ENCODE peak calls at places on chromosomes 4 and X, in four cellular contexts. K is fibroblast of lung, E is ovary, B is spleen. O is an unnamed sample.

GRCh38 chr4:176156656-176157055 is 38.7 kb downstream of the SPATA4 start:
- DNase-seq in K (peak; percentile 92), B (no peak), E (no peak), O (no peak)

GRCh38 chr4:139452000-139452399 is 1.9 kb upstream of the RAB33B start:
- DNase-seq in K (no peak), B (no peak), E (no peak), O (no peak)

GRCh38 chrX:110204986-110205385 is 112.9 kb downstream of the AMMECR1 start:
- DNase-seq in B (no peak), K (peak; percentile 83), E (no peak), O (no peak)

GRCh38 chrX:38192007-38192625 is 28.6 kb downstream of the SRPX start:
- DNase-seq in B (no peak), E (no peak), K (peak; percentile 22), O (no peak)

GRCh38 chr4:147865926-147866325 is 134.0 kb downstream of the ARHGAP10 start:
- DNase-seq in E (no peak), B (no peak), K (peak; percentile 63), O (no peak)

GRCh38 chr4:175646802-175647201 is 165.3 kb downstream of the GPM6A start:
- DNase-seq in K (no peak), E (no peak), B (no peak), O (no peak)

GRCh38 chr4:27474691-27475090 is 614.0 kb downstream of the STIM2 start:
- DNase-seq in E (no peak), K (peak; percentile 8), B (no peak), O (no peak)

GRCh38 chr4:183413562-183414200 is 30.8 kb upstream of the CDKN2AIP start:
- DNase-seq in B (no peak), E (no peak), K (no peak), O (peak; percentile 30)

GRCh38 chrX:39308126-39308525 is 506.9 kb downstream of the MID1IP1 start:
- DNase-seq in B (no peak), K (peak; percentile 47), E (no peak), O (no peak)

GRCh38 chrX:131816551-131817136 is 206.5 kb upstream of the STK26 start:
- DNase-seq in E (peak; percentile 74), K (peak; percentile 58), B (peak; percentile 74), O (no peak)

GRCh38 chr4:153622093-153622492 is 62.0 kb upstream of the TLR2 start:
- DNase-seq in K (no peak), B (peak; percentile 24), E (no peak), O (no peak)

DNA sequence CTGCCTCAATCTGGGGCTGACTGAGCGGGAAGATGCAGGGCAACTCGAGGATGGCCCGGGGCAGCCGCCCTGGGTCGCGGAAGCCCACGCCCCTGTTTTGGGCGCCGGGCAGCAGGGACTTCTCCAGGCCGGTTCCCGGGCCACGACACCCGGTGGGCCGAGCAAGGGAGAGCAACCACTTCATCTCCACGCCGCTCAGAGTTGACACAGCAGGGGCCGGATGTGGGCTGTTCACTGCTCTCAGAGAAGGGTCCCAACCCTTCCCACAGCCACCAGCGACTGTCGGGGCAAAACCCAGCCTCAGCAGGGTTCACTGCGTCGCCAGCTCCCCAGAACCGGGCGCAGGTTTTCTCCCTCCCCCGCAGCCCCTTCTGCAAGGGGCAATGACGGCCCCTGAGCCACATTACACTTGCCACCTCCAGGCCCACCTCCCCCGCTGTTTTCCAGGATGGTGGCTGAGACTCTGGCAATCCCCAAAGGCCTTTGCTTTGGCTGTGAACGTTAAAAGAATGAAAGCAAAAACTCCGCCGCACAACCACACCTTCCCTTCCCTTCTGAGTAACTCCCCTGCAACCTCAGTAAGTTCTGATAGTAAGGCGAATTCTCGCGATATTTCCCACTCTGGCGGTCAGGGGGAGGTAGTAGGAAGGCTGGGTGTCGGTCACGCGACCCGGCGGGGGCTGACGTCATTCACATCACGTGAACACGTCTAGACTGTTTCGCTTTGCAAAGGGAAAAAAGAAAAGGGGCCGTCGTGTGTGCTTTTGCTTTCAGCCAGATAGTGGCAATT is 718 bp upstream of the CAMK2D start:
- DNase-seq in B (peak; percentile 98), E (peak; percentile 98), K (peak; percentile 99), O (peak; percentile 98)
- H3K4me3 ChIP-seq in B (peak overlapping the region; percentile 69), E (peak overlapping the region; percentile 84), K (peak overlapping the region; percentile 80), O (peak overlapping the region; percentile 91)

GRCh38 chr4:44674471-44674870 is 3.7 kb upstream of the GUF1 start:
- DNase-seq in K (no peak), E (no peak), B (no peak), O (no peak)

GRCh38 chr4:44678094-44679023 is at the start of gene GUF1:
- DNase-seq in K (peak; percentile 90), B (peak; percentile 97), E (peak; percentile 89), O (peak; percentile 93)

GRCh38 chr4:44684648-44685047 is 6.4 kb downstream of the GUF1 start:
- DNase-seq in E (no peak), B (no peak), K (no peak), O (no peak)

DNA sequence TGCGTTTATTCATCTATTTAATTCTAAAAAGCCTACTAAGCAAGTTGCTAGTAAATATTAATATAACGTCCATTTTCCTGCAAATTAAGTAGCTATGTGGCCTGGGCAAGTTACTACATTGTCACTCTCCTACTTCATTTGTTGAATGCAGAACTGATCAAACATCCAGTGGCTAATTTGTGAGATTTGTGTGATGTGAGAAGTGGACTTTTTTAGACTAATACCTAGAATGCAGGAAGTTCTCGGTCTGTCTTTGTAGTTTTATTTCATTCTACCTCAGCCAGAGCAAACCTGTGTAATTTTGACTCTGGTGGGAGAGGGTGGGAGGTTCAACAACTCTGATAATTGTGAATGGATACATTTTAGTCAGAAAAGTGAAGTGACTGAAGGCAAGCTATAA is 840 bp downstream of the GUF1 start:
- DNase-seq in K (no peak), B (no peak), E (no peak), O (no peak)
- H3K27ac ChIP-seq in K (peak overlapping the region; percentile 86), B (peak overlapping the region; percentile 93), E (peak overlapping the region; percentile 78), O (no peak overlapping the region)

DNA sequence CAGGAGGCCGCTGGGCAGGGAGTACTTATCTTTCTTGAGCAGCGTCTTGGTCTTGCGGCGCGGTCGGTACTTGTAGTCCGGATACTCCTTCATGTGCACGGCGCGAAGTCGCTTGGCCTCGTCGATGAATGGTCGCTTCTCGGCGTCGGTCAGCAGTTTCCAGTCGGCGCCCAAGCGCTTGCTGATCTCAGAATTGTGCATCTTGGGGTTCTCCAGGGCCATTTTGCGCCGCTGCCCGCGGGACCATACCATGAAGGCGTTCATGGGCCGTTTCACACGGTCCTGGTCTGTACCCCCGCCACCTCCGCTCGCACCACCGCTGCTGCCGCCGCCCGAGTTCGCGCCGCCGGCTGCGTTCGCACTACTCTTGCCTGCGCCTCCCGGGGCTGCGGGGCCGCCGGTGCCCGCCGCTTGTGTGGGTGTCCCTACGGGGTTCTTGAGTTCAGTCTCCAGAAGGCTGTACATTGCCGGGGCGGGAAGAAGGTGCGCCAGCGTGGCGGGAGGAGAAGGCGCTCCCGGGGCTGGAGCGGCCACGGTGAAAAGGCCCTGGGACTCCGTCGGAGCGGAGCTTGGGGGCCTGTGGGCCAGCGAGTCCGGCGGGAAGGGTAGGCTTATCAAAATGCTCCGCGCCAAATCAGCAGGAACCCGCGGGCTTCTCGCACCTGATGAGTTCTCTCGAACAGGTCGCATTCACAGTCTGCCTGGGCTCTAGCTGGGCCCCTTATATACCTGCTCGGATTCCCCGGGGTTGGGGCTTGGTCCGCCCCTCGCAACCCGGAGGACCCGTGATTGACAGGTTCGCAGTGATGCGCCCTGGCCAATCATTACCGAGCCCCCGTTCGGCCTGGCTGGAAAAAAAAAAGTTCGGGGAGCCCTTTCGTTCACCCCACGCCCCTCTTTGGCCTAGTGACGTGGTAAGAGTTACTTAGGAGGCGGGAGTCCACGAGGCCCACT is at the start of gene SOX3:
- DNase-seq in E (no peak), B (no peak), K (no peak), O (no peak)
- H3K27me3 ChIP-seq in E (no peaks in the 10 kb centered on the region), B (peaks cover 88% of the 10 kb centered on the region), K (peaks cover 46% of the 10 kb centered on the region), O (peaks cover 61% of the 10 kb centered on the region)

GRCh38 chrX:24148535-24149345 is 789 bp upstream of the ZFX start:
- DNase-seq in K (peak; percentile 70), E (peak; percentile 76), B (no peak), O (no peak)
- H3K4me3 ChIP-seq in K (peak overlapping the region; percentile 66), E (peak overlapping the region; percentile 73), B (peak overlapping the region; percentile 42), O (peak overlapping the region; percentile 93)

GRCh38 chr4:105462042-105462421 is 11.8 kb downstream of the PPA2 start:
- DNase-seq in E (no peak), B (no peak), K (no peak), O (no peak)
- H3K27ac ChIP-seq in E (no peak overlapping the region), B (peak overlapping the region; percentile 64), K (no peak overlapping the region), O (no peak overlapping the region)

GRCh38 chr4:4860381-4860802 is 927 bp downstream of the MSX1 start:
- DNase-seq in E (no peak), B (no peak), K (no peak), O (no peak)
- H3K27me3 ChIP-seq in E (no peaks in the 10 kb centered on the region), B (peaks cover 100% of the 10 kb centered on the region), K (peaks cover 24% of the 10 kb centered on the region), O (peaks cover 31% of the 10 kb centered on the region)

DNA sequence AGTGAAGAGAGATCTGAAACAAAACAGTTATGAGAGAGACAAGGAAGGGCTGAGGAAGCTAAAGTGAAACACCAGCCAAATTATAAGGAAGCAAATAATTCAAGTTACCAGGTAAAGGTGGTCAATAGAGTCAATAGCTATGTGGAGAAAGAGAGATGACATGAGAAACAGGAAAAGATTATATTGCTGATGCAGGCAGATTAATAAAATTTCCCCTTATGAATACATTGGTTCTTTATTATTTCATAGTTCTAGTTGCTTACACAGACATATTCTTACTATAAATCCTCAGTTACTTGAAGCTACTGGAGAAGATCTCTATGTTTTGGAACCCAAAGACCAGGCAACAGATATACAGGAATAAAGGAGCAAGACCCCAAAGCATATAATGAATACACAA is 273.7 kb upstream of the CTSO start:
- DNase-seq in B (no peak), E (no peak), K (no peak), O (no peak)
- H3K4me3 ChIP-seq in B (no peak overlapping the region), E (no peak overlapping the region), K (no peak overlapping the region), O (no peak overlapping the region)

DNA sequence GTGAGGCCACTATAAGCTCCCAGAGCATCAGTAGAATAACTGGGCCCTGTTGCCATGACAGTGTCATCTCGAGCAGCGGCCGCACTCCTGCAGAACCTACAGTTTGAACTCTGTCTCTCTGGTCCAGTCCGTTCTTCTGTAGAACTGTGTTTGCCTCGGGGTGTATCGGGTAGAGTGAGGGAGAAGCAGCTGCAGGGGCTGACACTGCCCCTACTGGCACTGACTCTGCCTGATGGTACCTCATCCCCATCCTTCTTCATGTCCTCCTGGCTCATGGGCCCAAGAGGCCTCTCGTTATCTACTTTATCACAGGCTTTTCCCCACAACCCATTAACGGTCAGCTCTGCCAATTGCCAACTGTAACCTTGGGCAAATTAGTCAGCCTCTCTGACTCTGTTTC is 96.5 kb downstream of the NPNT start:
- DNase-seq in B (no peak), K (no peak), E (no peak), O (no peak)
- H3K27ac ChIP-seq in B (no peak overlapping the region), K (no peak overlapping the region), E (no peak overlapping the region), O (no peak overlapping the region)

DNA sequence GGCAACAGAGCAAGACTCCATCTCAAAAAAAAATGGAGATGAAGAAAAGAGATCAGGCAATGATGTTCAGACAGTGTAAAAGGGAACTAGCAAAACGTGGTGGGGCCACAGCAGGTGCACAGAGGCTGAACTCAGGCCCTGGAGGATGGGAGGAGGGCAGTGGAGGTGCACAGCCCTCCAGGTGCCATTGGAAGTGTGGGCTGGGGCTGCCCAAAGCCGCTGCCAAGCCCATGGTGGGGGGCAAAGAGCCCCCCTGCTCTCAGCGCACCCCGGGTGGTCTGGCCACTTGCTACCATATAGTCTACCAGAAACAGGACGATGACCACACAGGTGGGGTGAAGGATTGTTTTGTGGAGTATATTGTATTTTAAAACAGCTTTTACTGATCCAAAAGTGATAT is 7.1 kb downstream of the TMEM271 start:
- DNase-seq in K (no peak), B (no peak), E (no peak), O (no peak)
- H3K27me3 ChIP-seq in K (peaks cover 2% of the 10 kb centered on the region), B (peaks cover 57% of the 10 kb centered on the region), E (no peaks in the 10 kb centered on the region), O (peaks cover 23% of the 10 kb centered on the region)

O was measured in dorsolateral prefrontal cortex.